ENCODE peak calls at places on chromosome 1, in nine cellular contexts. One of them, this sample, is unnamed.
A peak's percentile ranks its signal among the peaks of the same experiment; 100 is the strongest.

GRCh38 chr1:173057984-173058383 is 7.2 kb upstream of the TNFSF18 start:
- DNase-seq in Panc1: no peak
- DNase-seq in neural crest cell: no peak
- DNase-seq in AG09309: no peak
- DNase-seq in glutamatergic neuron: no peak
- DNase-seq in fibroblast of lung: no peak
- DNase-seq in endothelial cell: no peak
- DNase-seq in AG04450: no peak
- DNase-seq in foreskin fibroblast: no peak
- DNase-seq in this sample: peak; percentile 8

GRCh38 chr1:184189361-184189760 is 137.8 kb downstream of the TSEN15 start:
- DNase-seq in glutamatergic neuron: no peak
- DNase-seq in Panc1: no peak
- DNase-seq in neural crest cell: no peak
- DNase-seq in endothelial cell: no peak
- DNase-seq in fibroblast of lung: no peak
- DNase-seq in AG09309: no peak
- DNase-seq in foreskin fibroblast: no peak
- DNase-seq in AG04450: no peak
- DNase-seq in this sample: no peak

GRCh38 chr1:74771913-74772515 is 39.1 kb downstream of the TYW3 start:
- DNase-seq in fibroblast of lung: peak; percentile 30
- DNase-seq in glutamatergic neuron: no peak
- DNase-seq in AG04450: peak; percentile 8
- DNase-seq in AG09309: peak; percentile 18
- DNase-seq in foreskin fibroblast: peak; percentile 9
- DNase-seq in endothelial cell: peak; percentile 38
- DNase-seq in neural crest cell: peak; percentile 32
- DNase-seq in Panc1: peak; percentile 33
- DNase-seq in this sample: peak; percentile 48

GRCh38 chr1:197774691-197775281 is 494 bp downstream of the DENND1B start:
- DNase-seq in foreskin fibroblast: peak; percentile 28
- DNase-seq in Panc1: no peak
- DNase-seq in fibroblast of lung: peak; percentile 61
- DNase-seq in neural crest cell: peak; percentile 41
- DNase-seq in AG04450: no peak
- DNase-seq in endothelial cell: peak; percentile 54
- DNase-seq in AG09309: no peak
- DNase-seq in glutamatergic neuron: peak; percentile 65
- DNase-seq in this sample: peak; percentile 78

GRCh38 chr1:40032240-40032891 is 8.2 kb upstream of the CAP1 start:
- DNase-seq in AG04450: no peak
- DNase-seq in foreskin fibroblast: peak; percentile 64
- DNase-seq in AG09309: no peak
- DNase-seq in glutamatergic neuron: peak; percentile 63
- DNase-seq in endothelial cell: peak; percentile 55
- DNase-seq in neural crest cell: peak; percentile 53
- DNase-seq in fibroblast of lung: peak; percentile 67
- DNase-seq in Panc1: peak; percentile 48
- DNase-seq in this sample: peak; percentile 67

GRCh38 chr1:36773827-36774541 is 260.3 kb downstream of the GRIK3 start:
- DNase-seq in fibroblast of lung: no peak
- DNase-seq in glutamatergic neuron: no peak
- DNase-seq in neural crest cell: no peak
- DNase-seq in Panc1: no peak
- DNase-seq in AG09309: no peak
- DNase-seq in AG04450: no peak
- DNase-seq in foreskin fibroblast: no peak
- DNase-seq in endothelial cell: no peak
- DNase-seq in this sample: peak; percentile 38

GRCh38 chr1:162003061-162003824 is 20.4 kb downstream of the OLFML2B start:
- DNase-seq in AG09309: peak; percentile 98
- DNase-seq in fibroblast of lung: peak; percentile 100
- DNase-seq in foreskin fibroblast: peak; percentile 94
- DNase-seq in Panc1: no peak
- DNase-seq in neural crest cell: no peak
- DNase-seq in glutamatergic neuron: no peak
- DNase-seq in AG04450: peak; percentile 70
- DNase-seq in endothelial cell: no peak
- DNase-seq in this sample: peak; percentile 81

GRCh38 chr1:107593436-107594209 is 371.4 kb downstream of the VAV3 start:
- DNase-seq in endothelial cell: no peak
- DNase-seq in AG09309: no peak
- DNase-seq in Panc1: no peak
- DNase-seq in glutamatergic neuron: no peak
- DNase-seq in foreskin fibroblast: no peak
- DNase-seq in AG04450: no peak
- DNase-seq in fibroblast of lung: no peak
- DNase-seq in neural crest cell: no peak
- DNase-seq in this sample: peak; percentile 12

GRCh38 chr1:34844252-34844634 is 15.3 kb downstream of the SMIM12 start:
- DNase-seq in glutamatergic neuron: no peak
- DNase-seq in endothelial cell: peak; percentile 60
- DNase-seq in AG09309: no peak
- DNase-seq in AG04450: no peak
- DNase-seq in foreskin fibroblast: no peak
- DNase-seq in fibroblast of lung: no peak
- DNase-seq in Panc1: no peak
- DNase-seq in neural crest cell: peak; percentile 61
- DNase-seq in this sample: no peak

GRCh38 chr1:74468982-74469603 is 43.3 kb downstream of the LRRC53 start:
- DNase-seq in foreskin fibroblast: peak; percentile 6
- DNase-seq in AG04450: peak; percentile 26
- DNase-seq in endothelial cell: no peak
- DNase-seq in Panc1: peak; percentile 18
- DNase-seq in AG09309: peak; percentile 13
- DNase-seq in glutamatergic neuron: no peak
- DNase-seq in fibroblast of lung: peak; percentile 39
- DNase-seq in neural crest cell: no peak
- DNase-seq in this sample: peak; percentile 31

GRCh38 chr1:205703072-205703471 is 22.8 kb upstream of the SLC45A3 start:
- DNase-seq in fibroblast of lung: no peak
- DNase-seq in neural crest cell: no peak
- DNase-seq in AG04450: no peak
- DNase-seq in AG09309: no peak
- DNase-seq in Panc1: no peak
- DNase-seq in glutamatergic neuron: no peak
- DNase-seq in foreskin fibroblast: no peak
- DNase-seq in endothelial cell: no peak
- DNase-seq in this sample: no peak

GRCh38 chr1:16236091-16236494 is 890 bp downstream of the CPLANE2 start:
- DNase-seq in neural crest cell: no peak
- DNase-seq in fibroblast of lung: no peak
- DNase-seq in foreskin fibroblast: no peak
- DNase-seq in AG04450: no peak
- DNase-seq in endothelial cell: no peak
- DNase-seq in AG09309: no peak
- DNase-seq in glutamatergic neuron: no peak
- DNase-seq in Panc1: no peak
- DNase-seq in this sample: peak; percentile 65

GRCh38 chr1:7042322-7043231 is 257.3 kb downstream of the CAMTA1 start:
- DNase-seq in AG04450: no peak
- DNase-seq in endothelial cell: no peak
- DNase-seq in AG09309: no peak
- DNase-seq in fibroblast of lung: peak; percentile 21
- DNase-seq in Panc1: peak; percentile 15
- DNase-seq in foreskin fibroblast: peak; percentile 7
- DNase-seq in neural crest cell: no peak
- DNase-seq in glutamatergic neuron: no peak
- DNase-seq in this sample: peak; percentile 39
- TF ChIP-seq CTCF in AG04450: peak; percentile 62
- TF ChIP-seq CTCF in endothelial cell: peak; percentile 73
- TF ChIP-seq CTCF in AG09309: peak; percentile 54
- TF ChIP-seq CTCF in fibroblast of lung: peak; percentile 68
- TF ChIP-seq CTCF in Panc1: peak; percentile 82
- TF ChIP-seq CTCF in foreskin fibroblast: peak; percentile 43
- TF ChIP-seq CTCF in neural crest cell: peak; percentile 76
- TF ChIP-seq CTCF in glutamatergic neuron: peak; percentile 66
- TF ChIP-seq CTCF in this sample: peak; percentile 41

GRCh38 chr1:101438359-101438758 is 201.5 kb downstream of the S1PR1 start:
- DNase-seq in AG09309: no peak
- DNase-seq in foreskin fibroblast: no peak
- DNase-seq in glutamatergic neuron: no peak
- DNase-seq in fibroblast of lung: no peak
- DNase-seq in neural crest cell: no peak
- DNase-seq in Panc1: peak; percentile 2
- DNase-seq in AG04450: no peak
- DNase-seq in endothelial cell: peak; percentile 15
- DNase-seq in this sample: no peak
- TF ChIP-seq CTCF in AG09309: peak; percentile 20
- TF ChIP-seq CTCF in foreskin fibroblast: peak; percentile 18
- TF ChIP-seq CTCF in glutamatergic neuron: no peak
- TF ChIP-seq CTCF in fibroblast of lung: peak; percentile 27
- TF ChIP-seq CTCF in neural crest cell: peak; percentile 48
- TF ChIP-seq CTCF in Panc1: no peak
- TF ChIP-seq CTCF in AG04450: peak; percentile 44
- TF ChIP-seq CTCF in endothelial cell: no peak
- TF ChIP-seq CTCF in this sample: no peak

GRCh38 chr1:1788136-1788535 is 9.9 kb upstream of the NADK start:
- DNase-seq in endothelial cell: no peak
- DNase-seq in foreskin fibroblast: no peak
- DNase-seq in Panc1: no peak
- DNase-seq in glutamatergic neuron: peak; percentile 65
- DNase-seq in AG04450: no peak
- DNase-seq in fibroblast of lung: no peak
- DNase-seq in neural crest cell: no peak
- DNase-seq in AG09309: no peak
- DNase-seq in this sample: peak; percentile 54

GRCh38 chr1:1785666-1786065 is 7.4 kb upstream of the NADK start:
- DNase-seq in AG04450: no peak
- DNase-seq in fibroblast of lung: no peak
- DNase-seq in neural crest cell: no peak
- DNase-seq in AG09309: no peak
- DNase-seq in Panc1: no peak
- DNase-seq in glutamatergic neuron: no peak
- DNase-seq in endothelial cell: no peak
- DNase-seq in foreskin fibroblast: no peak
- DNase-seq in this sample: no peak

GRCh38 chr1:1787206-1787605 is 8.9 kb upstream of the NADK start:
- DNase-seq in foreskin fibroblast: no peak
- DNase-seq in Panc1: no peak
- DNase-seq in neural crest cell: no peak
- DNase-seq in fibroblast of lung: no peak
- DNase-seq in AG09309: no peak
- DNase-seq in AG04450: no peak
- DNase-seq in endothelial cell: no peak
- DNase-seq in glutamatergic neuron: no peak
- DNase-seq in this sample: no peak

GRCh38 chr1:1784933-1785332 is 6.7 kb upstream of the NADK start:
- DNase-seq in fibroblast of lung: no peak
- DNase-seq in Panc1: no peak
- DNase-seq in endothelial cell: no peak
- DNase-seq in foreskin fibroblast: no peak
- DNase-seq in glutamatergic neuron: no peak
- DNase-seq in neural crest cell: no peak
- DNase-seq in AG04450: no peak
- DNase-seq in AG09309: no peak
- DNase-seq in this sample: no peak

GRCh38 chr1:1788646-1789431 is 10.6 kb upstream of the NADK start:
- DNase-seq in AG04450: no peak
- DNase-seq in glutamatergic neuron: peak; percentile 72
- DNase-seq in endothelial cell: peak; percentile 32
- DNase-seq in neural crest cell: no peak
- DNase-seq in AG09309: no peak
- DNase-seq in foreskin fibroblast: no peak
- DNase-seq in Panc1: no peak
- DNase-seq in fibroblast of lung: no peak
- DNase-seq in this sample: peak; percentile 44
- TF ChIP-seq CTCF in AG04450: peak; percentile 36
- TF ChIP-seq CTCF in glutamatergic neuron: peak; percentile 24
- TF ChIP-seq CTCF in endothelial cell: peak; percentile 31
- TF ChIP-seq CTCF in neural crest cell: peak; percentile 47
- TF ChIP-seq CTCF in AG09309: peak; percentile 23
- TF ChIP-seq CTCF in foreskin fibroblast: peak; percentile 30
- TF ChIP-seq CTCF in Panc1: peak; percentile 22
- TF ChIP-seq CTCF in fibroblast of lung: peak; percentile 36
- TF ChIP-seq CTCF in this sample: peak; percentile 46

DNA sequence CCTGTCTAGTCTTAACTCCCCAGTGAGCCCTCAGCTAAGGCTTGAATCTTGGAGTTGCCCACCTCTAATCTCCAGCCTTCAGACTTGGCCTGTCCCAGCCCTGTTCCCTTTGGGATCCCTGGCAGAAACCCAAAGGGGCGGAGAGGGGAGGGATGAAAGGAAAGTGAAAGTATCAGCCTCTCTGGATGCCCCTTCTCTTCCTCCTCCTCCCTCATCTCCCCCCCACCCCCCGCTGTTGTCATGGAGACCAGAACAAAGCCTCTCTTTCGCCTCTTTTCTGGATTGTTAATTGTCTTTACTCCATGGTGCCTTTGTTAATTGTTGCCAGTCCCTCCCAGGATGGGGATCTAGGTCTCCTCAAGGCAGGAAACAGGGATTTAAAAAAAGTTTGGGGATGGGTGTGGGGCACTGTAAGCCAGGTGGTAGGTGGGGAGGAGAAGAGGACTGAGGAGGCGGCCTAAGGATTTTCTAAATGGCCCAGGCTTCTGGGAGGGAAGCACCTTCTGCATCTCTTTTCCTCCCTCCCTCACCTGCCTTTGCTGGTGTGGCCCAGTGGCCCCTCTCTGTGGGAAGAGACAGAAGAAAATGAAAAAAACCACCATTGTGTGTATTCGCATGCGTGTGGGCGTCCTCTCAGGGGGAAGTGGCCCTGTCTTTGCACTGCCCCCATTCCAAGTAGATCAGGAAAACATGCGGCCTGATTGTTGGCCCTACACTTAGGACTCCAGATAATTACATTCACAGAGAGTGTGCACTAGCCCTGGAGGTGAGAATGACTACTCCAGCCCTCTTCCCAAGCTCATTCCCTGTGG is 7.5 kb upstream of the SOX13 start:
- DNase-seq in Panc1: no peak
- DNase-seq in fibroblast of lung: no peak
- DNase-seq in glutamatergic neuron: no peak
- DNase-seq in AG09309: no peak
- DNase-seq in endothelial cell: no peak
- DNase-seq in foreskin fibroblast: no peak
- DNase-seq in neural crest cell: no peak
- DNase-seq in AG04450: no peak
- DNase-seq in this sample: no peak
- TF ChIP-seq CTCF in Panc1: no peak
- TF ChIP-seq CTCF in fibroblast of lung: no peak
- TF ChIP-seq CTCF in glutamatergic neuron: no peak
- TF ChIP-seq CTCF in AG09309: no peak
- TF ChIP-seq CTCF in endothelial cell: no peak
- TF ChIP-seq CTCF in foreskin fibroblast: no peak
- TF ChIP-seq CTCF in neural crest cell: no peak
- TF ChIP-seq CTCF in AG04450: no peak
- TF ChIP-seq CTCF in this sample: no peak

GRCh38 chr1:231983266-231984193 is 356.9 kb downstream of the DISC1 start:
- DNase-seq in neural crest cell: no peak
- DNase-seq in AG09309: no peak
- DNase-seq in fibroblast of lung: no peak
- DNase-seq in Panc1: no peak
- DNase-seq in foreskin fibroblast: no peak
- DNase-seq in endothelial cell: no peak
- DNase-seq in AG04450: no peak
- DNase-seq in glutamatergic neuron: no peak
- DNase-seq in this sample: no peak
- TF ChIP-seq CTCF in neural crest cell: no peak
- TF ChIP-seq CTCF in AG09309: no peak
- TF ChIP-seq CTCF in fibroblast of lung: no peak
- TF ChIP-seq CTCF in Panc1: peak; percentile 9
- TF ChIP-seq CTCF in foreskin fibroblast: no peak
- TF ChIP-seq CTCF in endothelial cell: no peak
- TF ChIP-seq CTCF in AG04450: no peak
- TF ChIP-seq CTCF in glutamatergic neuron: no peak
- TF ChIP-seq CTCF in this sample: peak; percentile 15

This sample was measured in NB4.